ENCODE peak calls at places on chromosomes 16 and 17, in five cellular contexts. One of them, this sample, is unnamed.

GRCh38 chr17:82228842-82229685 is at the start of gene SLC16A3:
- DNase-seq in Daoy: peak
- DNase-seq in Caco-2: peak
- DNase-seq in hypothalamus: no peak
- DNase-seq in right atrium auricular region: no peak
- DNase-seq in this sample: no peak

GRCh38 chr17:39929657-39930407 is 2.3 kb downstream of the LRRC3C start:
- DNase-seq in right atrium auricular region: no peak
- DNase-seq in Caco-2: no peak
- DNase-seq in Daoy: peak
- DNase-seq in hypothalamus: no peak
- DNase-seq in this sample: peak

GRCh38 chr16:84059946-84060901 is 17.6 kb upstream of the SLC38A8 start:
- DNase-seq in Caco-2: no peak
- DNase-seq in hypothalamus: no peak
- DNase-seq in right atrium auricular region: no peak
- DNase-seq in Daoy: no peak
- DNase-seq in this sample: no peak

GRCh38 chr17:7888184-7888920 is at the start of gene CHD3:
- DNase-seq in Daoy: no peak
- DNase-seq in hypothalamus: peak
- DNase-seq in right atrium auricular region: no peak
- DNase-seq in Caco-2: peak
- DNase-seq in this sample: peak

GRCh38 chr16:8905795-8906591 is 23.8 kb downstream of the LITAFD start:
- DNase-seq in Caco-2: no peak
- DNase-seq in right atrium auricular region: no peak
- DNase-seq in Daoy: no peak
- DNase-seq in hypothalamus: no peak
- DNase-seq in this sample: no peak

GRCh38 chr17:28735242-28735722 is 6.7 kb downstream of the NEK8 start:
- DNase-seq in Caco-2: no peak
- DNase-seq in right atrium auricular region: no peak
- DNase-seq in hypothalamus: no peak
- DNase-seq in Daoy: peak
- DNase-seq in this sample: no peak

GRCh38 chr17:81512984-81513668 is 527 bp upstream of the ACTG1 start:
- DNase-seq in right atrium auricular region: peak
- DNase-seq in Caco-2: peak
- DNase-seq in Daoy: peak
- DNase-seq in hypothalamus: peak
- DNase-seq in this sample: peak

GRCh38 chr17:77611791-77612466 is 346.6 kb upstream of the TNRC6C start:
- DNase-seq in Daoy: peak
- DNase-seq in Caco-2: no peak
- DNase-seq in right atrium auricular region: no peak
- DNase-seq in hypothalamus: no peak
- DNase-seq in this sample: no peak

GRCh38 chr16:67723151-67723915 is 4.2 kb upstream of the GFOD2 start:
- DNase-seq in Caco-2: no peak
- DNase-seq in right atrium auricular region: no peak
- DNase-seq in hypothalamus: no peak
- DNase-seq in Daoy: peak
- DNase-seq in this sample: no peak

GRCh38 chr17:61366715-61367413 is 32.8 kb upstream of the TBX2 start:
- DNase-seq in right atrium auricular region: no peak
- DNase-seq in Caco-2: no peak
- DNase-seq in Daoy: no peak
- DNase-seq in hypothalamus: no peak
- DNase-seq in this sample: no peak

GRCh38 chr17:69142473-69142802 is 743 bp upstream of the ABCA6 start:
- DNase-seq in right atrium auricular region: no peak
- DNase-seq in Caco-2: no peak
- DNase-seq in Daoy: no peak
- DNase-seq in hypothalamus: no peak
- DNase-seq in this sample: no peak

GRCh38 chr16:82185012-82185411 is 15.0 kb upstream of the MPHOSPH6 start:
- DNase-seq in Daoy: no peak
- DNase-seq in hypothalamus: no peak
- DNase-seq in right atrium auricular region: no peak
- DNase-seq in Caco-2: no peak
- DNase-seq in this sample: no peak

GRCh38 chr17:80943346-80944145 is 48.1 kb upstream of the CHMP6 start:
- DNase-seq in Caco-2: no peak
- DNase-seq in hypothalamus: no peak
- DNase-seq in Daoy: no peak
- DNase-seq in right atrium auricular region: no peak
- DNase-seq in this sample: no peak